ENCODE peak calls at places on chromosomes 4 and X, in seven cellular contexts. I is T-cell, X is astrocyte of the spinal cord, J is RWPE1, W is GM13976, Q is islet precursor cell, Y is adipocyte. A is an unnamed sample.

GRCh38 chr4:107202744-107203143 is 166.6 kb upstream of the DKK2 start:
- DNase-seq in X (no peak), Y (no peak), I (no peak), J (no peak), Q (no peak), W (no peak), A (no peak)

GRCh38 chrX:19793471-19793870 is 93.9 kb downstream of the SH3KBP1 start:
- DNase-seq in X (no peak), Y (no peak), J (no peak), Q (no peak), W (no peak), I (no peak), A (no peak)

GRCh38 chr4:96139251-96139929 is 299.5 kb downstream of the PDHA2 start:
- DNase-seq in W (no peak), I (no peak), X (no peak), J (no peak), Y (no peak), Q (no peak), A (no peak)

GRCh38 chr4:112448211-112448745 is 67.7 kb downstream of the NEUROG2 start:
- DNase-seq in J (peak; percentile 10), W (no peak), Y (peak; percentile 45), X (no peak), I (no peak), Q (no peak), A (no peak)

GRCh38 chr4:121696140-121696640 is 590 bp downstream of the ANXA5 start:
- DNase-seq in I (peak; percentile 36), W (peak; percentile 33), X (peak; percentile 71), J (peak; percentile 40), Q (peak; percentile 71), Y (peak; percentile 93), A (peak; percentile 89)

GRCh38 chr4:102321260-102321991 is 23.9 kb downstream of the SLC39A8 start:
- DNase-seq in J (no peak), Y (no peak), Q (peak; percentile 63), W (peak; percentile 49), I (no peak), X (no peak), A (no peak)

GRCh38 chr4:149885896-149886295 is 70.3 kb upstream of the IQCM start:
- DNase-seq in X (peak; percentile 54), Q (no peak), W (no peak), J (peak; percentile 62), I (no peak), Y (peak; percentile 39), A (peak; percentile 58)

GRCh38 chr4:53132117-53132889 is 233.6 kb downstream of the SCFD2 start:
- DNase-seq in Q (no peak), J (no peak), W (peak; percentile 51), Y (peak; percentile 42), I (no peak), X (no peak), A (peak; percentile 36)

GRCh38 chr4:152937280-152937534 is 1.1 kb downstream of the FHDC1 start:
- DNase-seq in J (no peak), Y (no peak), I (no peak), X (no peak), W (no peak), Q (no peak), A (no peak)

GRCh38 chr4:3257125-3257690 is 8.2 kb downstream of the MSANTD1 start:
- DNase-seq in I (no peak), Y (no peak), J (peak; percentile 65), W (no peak), X (no peak), Q (peak; percentile 44), A (no peak)

GRCh38 chr4:66298596-66298995 is 628.3 kb upstream of the EPHA5 start:
- DNase-seq in X (no peak), W (no peak), Y (no peak), I (no peak), Q (no peak), J (no peak), A (no peak)